ENCODE peak calls at places on chromosomes 16 and 17, in ten cellular contexts. P, N, B, I, S, E, G, Z, Y and A are unnamed samples. For H3K36me3, the result is how much of the 10 kb centered on the place peaks cover.

GRCh38 chr17:81434681-81435417 is 39.6 kb downstream of the BAHCC1 start:
- DNase-seq in P (no peak), N (no peak), B (no peak), I (no peak), S (no peak), E (no peak), G (no peak), Z (no peak), Y (no peak), A (no peak)

GRCh38 chr16:82108774-82109173 is 61.2 kb downstream of the MPHOSPH6 start:
- DNase-seq in P (no peak), N (no peak), B (no peak), I (no peak), S (no peak), E (peak), G (no peak), Z (no peak), Y (no peak), A (no peak)

GRCh38 chr17:51475650-51476221 is 215.4 kb downstream of the UTP18 start:
- DNase-seq in P (no peak), N (no peak), B (no peak), I (no peak), S (no peak), E (no peak), G (no peak), Z (no peak), Y (no peak), A (no peak)

GRCh38 chr16:54286330-54287017 is at the start of gene IRX3:
- DNase-seq in P (peak), N (peak), B (peak), I (peak), S (no peak), E (peak), G (no peak), Z (peak), Y (peak), A (peak)

GRCh38 chr16:1871974-1872635 is at the start of gene MEIOB:
- DNase-seq in P (peak), N (no peak), B (no peak), I (peak), S (peak), E (peak), G (peak), Z (no peak), Y (peak), A (no peak)

GRCh38 chr16:80973991-80974390 is 32.7 kb downstream of the CMC2 start:
- DNase-seq in P (no peak), N (no peak), B (no peak), I (no peak), S (no peak), E (no peak), G (no peak), Z (no peak), Y (no peak), A (no peak)

GRCh38 chr17:10557422-10557821 is 8.0 kb upstream of the MYH2 start:
- DNase-seq in P (no peak), N (no peak), B (no peak), I (no peak), S (no peak), E (peak), G (no peak), Z (no peak), Y (no peak), A (no peak)

GRCh38 chr17:81519284-81520020 is 6.9 kb upstream of the ACTG1 start:
- DNase-seq in P (peak), N (peak), B (no peak), I (peak), S (peak), E (no peak), G (peak), Z (no peak), Y (peak), A (no peak)

GRCh38 chr17:45296003-45296832 is 20.6 kb downstream of the MAP3K14 start:
- DNase-seq in P (peak), N (no peak), B (no peak), I (no peak), S (no peak), E (peak), G (no peak), Z (no peak), Y (no peak), A (no peak)

GRCh38 chr17:9419932-9420453 is 155.6 kb downstream of the STX8 start:
- DNase-seq in P (no peak), N (no peak), B (no peak), I (no peak), S (no peak), E (peak), G (no peak), Z (no peak), Y (no peak), A (no peak)

GRCh38 chr16:72905581-72905980 is 142.3 kb downstream of the ZFHX3 start:
- DNase-seq in P (no peak), N (no peak), B (peak), I (no peak), S (no peak), E (peak), G (no peak), Z (no peak), Y (no peak), A (no peak)

GRCh38 chr16:46915483-46916025 is 31.4 kb downstream of the GPT2 start:
- DNase-seq in P (no peak), N (no peak), B (no peak), I (no peak), S (no peak), E (no peak), G (no peak), Z (no peak), Y (no peak), A (no peak)

GRCh38 chr17:17790673-17791464 is 45.9 kb downstream of the SREBF1 start:
- DNase-seq in P (no peak), N (no peak), B (no peak), I (no peak), S (no peak), E (no peak), G (no peak), Z (no peak), Y (no peak), A (no peak)

GRCh38 chr17:66268247-66268927 is 34.0 kb upstream of the PRKCA start:
- DNase-seq in P (no peak), N (no peak), B (no peak), I (no peak), S (no peak), E (peak), G (no peak), Z (no peak), Y (no peak), A (no peak)

GRCh38 chr17:69690531-69690930 is 276.0 kb downstream of the MAP2K6 start:
- DNase-seq in P (no peak), N (no peak), B (no peak), I (no peak), S (no peak), E (no peak), G (no peak), Z (no peak), Y (no peak), A (no peak)

GRCh38 chr16:14658063-14658462 is 25.3 kb downstream of the BFAR start:
- DNase-seq in P (peak), N (no peak), B (no peak), I (no peak), S (no peak), E (no peak), G (peak), Z (no peak), Y (no peak), A (peak)

GRCh38 chr17:73283841-73284282 is 22.2 kb upstream of the CPSF4L start:
- DNase-seq in P (no peak), N (no peak), B (no peak), I (peak), S (no peak), E (no peak), G (no peak), Z (no peak), Y (no peak), A (peak)

GRCh38 chr16:86558355-86559193 is 3.5 kb upstream of the MTHFSD start:
- DNase-seq in P (no peak), N (no peak), B (no peak), I (no peak), S (no peak), E (no peak), G (no peak), Z (no peak), Y (no peak), A (no peak)

GRCh38 chr16:51812945-51813344 is 661.9 kb upstream of the SALL1 start:
- DNase-seq in P (no peak), N (no peak), B (no peak), I (no peak), S (no peak), E (no peak), G (no peak), Z (no peak), Y (no peak), A (no peak)

GRCh38 chr16:81786321-81786720 is 7.2 kb downstream of the PLCG2 start:
- DNase-seq in P (no peak), N (no peak), B (no peak), I (peak), S (no peak), E (no peak), G (no peak), Z (no peak), Y (no peak), A (no peak)

GRCh38 chr17:80152057-80152831 is 5.3 kb upstream of the EIF4A3 start:
- DNase-seq in P (no peak), N (no peak), B (no peak), I (peak), S (no peak), E (peak), G (no peak), Z (no peak), Y (no peak), A (peak)

GRCh38 chr17:21277332-21277731 is 7.2 kb upstream of the MAP2K3 start:
- DNase-seq in P (no peak), N (no peak), B (no peak), I (no peak), S (no peak), E (no peak), G (no peak), Z (no peak), Y (no peak), A (no peak)

GRCh38 chr16:89406277-89406888 is 84.0 kb downstream of the ANKRD11 start:
- DNase-seq in P (no peak), N (no peak), B (no peak), I (no peak), S (no peak), E (no peak), G (no peak), Z (no peak), Y (no peak), A (peak)
- H3K27ac ChIP-seq in P (no peak), N (peak), B (no peak), I (peak), S (no peak), E (no peak), G (no peak), Z (no peak), Y (no peak), A (peak)

GRCh38 chr16:67150833-67151396 is at the start of gene B3GNT9:
- DNase-seq in P (peak), N (no peak), B (no peak), I (peak), S (no peak), E (peak), G (peak), Z (peak), Y (peak), A (peak)

GRCh38 chr16:67151431-67152097 is 766 bp upstream of the B3GNT9 start:
- DNase-seq in P (no peak), N (no peak), B (no peak), I (peak), S (no peak), E (peak), G (no peak), Z (no peak), Y (no peak), A (no peak)

GRCh38 chr16:67149276-67150057 is 1.3 kb downstream of the B3GNT9 start:
- DNase-seq in P (no peak), N (no peak), B (no peak), I (peak), S (no peak), E (no peak), G (no peak), Z (no peak), Y (no peak), A (no peak)

GRCh38 chr16:67148656-67149275 is 2.0 kb downstream of the B3GNT9 start:
- DNase-seq in P (no peak), N (no peak), B (no peak), I (no peak), S (no peak), E (no peak), G (no peak), Z (no peak), Y (no peak), A (no peak)

GRCh38 chr16:67150058-67150832 is 553 bp downstream of the B3GNT9 start:
- DNase-seq in P (no peak), N (no peak), B (no peak), I (peak), S (no peak), E (peak), G (peak), Z (no peak), Y (peak), A (peak)
- H3K36me3 ChIP-seq in P (under half), N (under half), B (under half), I (under half), S (under half), E (under half), G (under half), Z (under half), Y (under half), A (under half)

GRCh38 chr16:674968-675883 is at the start of gene RHBDL1:
- DNase-seq in P (peak), N (no peak), B (no peak), I (peak), S (no peak), E (peak), G (no peak), Z (no peak), Y (no peak), A (no peak)

GRCh38 chr16:672851-673250 is 2.6 kb upstream of the RHBDL1 start:
- DNase-seq in P (no peak), N (no peak), B (no peak), I (no peak), S (no peak), E (no peak), G (no peak), Z (no peak), Y (no peak), A (no peak)

GRCh38 chr16:672371-672770 is 3.1 kb upstream of the RHBDL1 start:
- DNase-seq in P (no peak), N (no peak), B (no peak), I (no peak), S (no peak), E (no peak), G (no peak), Z (no peak), Y (no peak), A (no peak)

GRCh38 chr16:674214-674881 is 1.1 kb upstream of the RHBDL1 start:
- DNase-seq in P (no peak), N (no peak), B (no peak), I (no peak), S (no peak), E (no peak), G (no peak), Z (no peak), Y (no peak), A (no peak)

GRCh38 chr16:673399-673991 is 2.0 kb upstream of the RHBDL1 start:
- DNase-seq in P (no peak), N (no peak), B (no peak), I (no peak), S (no peak), E (no peak), G (no peak), Z (no peak), Y (no peak), A (no peak)
- H3K27ac ChIP-seq in P (no peak), N (no peak), B (no peak), I (no peak), S (no peak), E (no peak), G (no peak), Z (no peak), Y (no peak), A (no peak)

GRCh38 chr16:3503513-3503912 is 2.7 kb downstream of the CLUAP1 start:
- DNase-seq in P (no peak), N (no peak), B (no peak), I (no peak), S (peak), E (no peak), G (no peak), Z (no peak), Y (peak), A (no peak)
- H3K36me3 ChIP-seq in P (under half), N (under half), B (under half), I (under half), S (under half), E (under half), G (under half), Z (under half), Y (under half), A (under half)